ENCODE peak calls at places on chromosomes 2 and 18, in four cellular contexts. L is stimulated activated CD4-positive, alpha-beta T cell treated with anti-CD3 and anti-CD28 coated beads, Interleukin-2, amount 100 ng/mL, for 48 hours; D is AG08396; Z is activated T-helper 1 cell treated with anti-CD3 and anti-CD28 coated beads, Interleukin-12 subunit alpha, Interleukin-12 subunit beta, Interleukin-2, Interleukin-4 antibody, amounts not matched to agents 30 ng/mL and 10 ng/mL and 1 ng/mL, durations not matched to agents 14 hours and 24 hours and 36 hours. O is an unnamed sample.

GRCh38 chr2:19021100-19021476 is 337.3 kb downstream of the OSR1 start:
- DNase-seq in L (no peak), Z (no peak), D (peak), O (peak)

GRCh38 chr2:12173943-12174340 is 427.5 kb downstream of the LPIN1 start:
- DNase-seq in L (no peak), Z (no peak), D (no peak), O (peak)

GRCh38 chr2:175111200-175111657 is 56.8 kb downstream of the ATF2 start:
- DNase-seq in Z (no peak), D (peak), L (no peak), O (peak)

GRCh38 chr18:10450986-10451385 is 3.4 kb upstream of the APCDD1 start:
- DNase-seq in D (no peak), Z (no peak), L (no peak), O (no peak)

GRCh38 chr2:10961490-10961875 is 49.7 kb downstream of the KCNF1 start:
- DNase-seq in D (no peak), L (no peak), Z (no peak), O (no peak)

GRCh38 chr18:14100503-14101286 is 31.5 kb downstream of the ZNF519 start:
- DNase-seq in D (no peak), Z (no peak), L (no peak), O (no peak)

GRCh38 chr2:177547122-177547521 is 154.5 kb downstream of the AGPS start:
- DNase-seq in D (no peak), L (no peak), Z (no peak), O (no peak)

GRCh38 chr2:15145046-15145817 is 415.9 kb downstream of the NBAS start:
- DNase-seq in D (no peak), Z (no peak), L (no peak), O (peak)

GRCh38 chr2:47254464-47254863 is 99.4 kb upstream of the STPG4 start:
- DNase-seq in Z (no peak), L (no peak), D (no peak), O (no peak)

GRCh38 chr2:194003911-194004310 is 1653.1 kb upstream of the SLC39A10 start:
- DNase-seq in D (no peak), Z (no peak), L (no peak), O (no peak)

GRCh38 chr2:74739733-74740241 is 85.7 kb downstream of the SEMA4F start:
- DNase-seq in D (no peak), Z (no peak), L (no peak), O (no peak)

GRCh38 chr2:183162362-183162761 is 38.1 kb downstream of the NUP35 start:
- DNase-seq in Z (no peak), L (no peak), D (no peak), O (no peak)

GRCh38 chr18:57666818-57667497 is 45.3 kb upstream of the NARS1 start:
- DNase-seq in D (peak), Z (no peak), L (no peak), O (peak)

GRCh38 chr2:145652051-145652450 is 1132.1 kb upstream of the ZEB2 start:
- DNase-seq in D (no peak), L (no peak), Z (no peak), O (peak)

GRCh38 chr2:317501-318424 is 29.9 kb upstream of the ALKAL2 start:
- DNase-seq in D (no peak), L (no peak), Z (peak), O (peak)

GRCh38 chr2:169358016-169358415 is 4.3 kb downstream of the LRP2 start:
- DNase-seq in Z (no peak), L (no peak), D (no peak), O (no peak)

GRCh38 chr18:69839497-69839896 is 108.2 kb downstream of the CD226 start:
- DNase-seq in Z (no peak), L (no peak), D (no peak), O (no peak)

GRCh38 chr2:226308981-226309380 is 490.6 kb downstream of the IRS1 start:
- DNase-seq in Z (no peak), L (no peak), D (peak), O (peak)

GRCh38 chr2:1572638-1573037 is 159.4 kb downstream of the TPO start:
- DNase-seq in Z (no peak), L (no peak), D (peak), O (peak)

GRCh38 chr2:64400733-64401500 is 53.0 kb upstream of the LGALSL start:
- DNase-seq in D (no peak), L (no peak), Z (no peak), O (peak)

GRCh38 chr2:79393107-79393506 is 119.7 kb upstream of the CTNNA2 start:
- DNase-seq in D (no peak), L (no peak), Z (no peak), O (no peak)

GRCh38 chr2:85436836-85437487 is 18.4 kb downstream of the SH2D6 start:
- DNase-seq in D (peak), Z (no peak), L (no peak), O (peak)

GRCh38 chr18:77065221-77065981 is 67.2 kb downstream of the MBP start:
- DNase-seq in D (peak), L (no peak), Z (no peak), O (peak)

GRCh38 chr18:7684357-7684756 is 117.2 kb downstream of the PTPRM start:
- DNase-seq in L (no peak), D (no peak), Z (no peak), O (no peak)